ENCODE peak calls at places on chromosomes 3 and 15, in eight cellular contexts. X, S, V, I, B, L, Z and U are unnamed samples.

GRCh38 chr3:101383656-101384055 is 63.3 kb upstream of the IMPG2 start:
- DNase-seq in X (no peak), S (no peak), V (no peak), I (no peak), B (no peak), L (no peak), Z (no peak), U (no peak)

GRCh38 chr3:42980909-42981308 is 1.8 kb downstream of the GASK1A start:
- DNase-seq in X (no peak), S (no peak), V (no peak), I (no peak), B (no peak), L (no peak), Z (no peak), U (no peak)

GRCh38 chr3:167728176-167728575 is 6.5 kb downstream of the PDCD10 start:
- DNase-seq in X (no peak), S (peak; percentile 83), V (no peak), I (no peak), B (peak; percentile 42), L (no peak), Z (no peak), U (peak; percentile 10)

GRCh38 chr15:43168192-43169107 is 16.8 kb upstream of the CCNDBP1 start:
- DNase-seq in X (no peak), S (peak; percentile 24), V (no peak), I (no peak), B (no peak), L (no peak), Z (no peak), U (no peak)

GRCh38 chr15:83457149-83457548 is 10.0 kb downstream of the SH3GL3 start:
- DNase-seq in X (no peak), S (no peak), V (no peak), I (no peak), B (no peak), L (no peak), Z (no peak), U (no peak)

GRCh38 chr3:15601399-15602145 is at the start of the genes BTD and HACL1:
- DNase-seq in X (peak; percentile 98), S (peak; percentile 99), V (peak; percentile 99), I (peak; percentile 99), B (peak; percentile 98), L (peak; percentile 96), Z (peak; percentile 97), U (peak; percentile 98)

GRCh38 chr15:29674661-29675533 is 147.4 kb downstream of the TJP1 start:
- DNase-seq in X (peak; percentile 70), S (no peak), V (no peak), I (no peak), B (no peak), L (peak; percentile 46), Z (peak; percentile 86), U (peak; percentile 19)

GRCh38 chr3:13850161-13850945 is 29.5 kb downstream of the WNT7A start:
- DNase-seq in X (no peak), S (no peak), V (no peak), I (no peak), B (no peak), L (no peak), Z (no peak), U (no peak)

GRCh38 chr3:177521305-177521704 is 324.0 kb upstream of the TBL1XR1 start:
- DNase-seq in X (no peak), S (no peak), V (no peak), I (no peak), B (no peak), L (no peak), Z (peak; percentile 66), U (no peak)

GRCh38 chr3:128382221-128382807 is 84.4 kb downstream of the DNAJB8 start:
- DNase-seq in X (no peak), S (no peak), V (no peak), I (no peak), B (no peak), L (peak; percentile 44), Z (peak; percentile 67), U (peak; percentile 79)

GRCh38 chr3:193262707-193263106 is 21.7 kb downstream of the PLAAT1 start:
- DNase-seq in X (no peak), S (no peak), V (no peak), I (no peak), B (no peak), L (no peak), Z (no peak), U (no peak)

DNA sequence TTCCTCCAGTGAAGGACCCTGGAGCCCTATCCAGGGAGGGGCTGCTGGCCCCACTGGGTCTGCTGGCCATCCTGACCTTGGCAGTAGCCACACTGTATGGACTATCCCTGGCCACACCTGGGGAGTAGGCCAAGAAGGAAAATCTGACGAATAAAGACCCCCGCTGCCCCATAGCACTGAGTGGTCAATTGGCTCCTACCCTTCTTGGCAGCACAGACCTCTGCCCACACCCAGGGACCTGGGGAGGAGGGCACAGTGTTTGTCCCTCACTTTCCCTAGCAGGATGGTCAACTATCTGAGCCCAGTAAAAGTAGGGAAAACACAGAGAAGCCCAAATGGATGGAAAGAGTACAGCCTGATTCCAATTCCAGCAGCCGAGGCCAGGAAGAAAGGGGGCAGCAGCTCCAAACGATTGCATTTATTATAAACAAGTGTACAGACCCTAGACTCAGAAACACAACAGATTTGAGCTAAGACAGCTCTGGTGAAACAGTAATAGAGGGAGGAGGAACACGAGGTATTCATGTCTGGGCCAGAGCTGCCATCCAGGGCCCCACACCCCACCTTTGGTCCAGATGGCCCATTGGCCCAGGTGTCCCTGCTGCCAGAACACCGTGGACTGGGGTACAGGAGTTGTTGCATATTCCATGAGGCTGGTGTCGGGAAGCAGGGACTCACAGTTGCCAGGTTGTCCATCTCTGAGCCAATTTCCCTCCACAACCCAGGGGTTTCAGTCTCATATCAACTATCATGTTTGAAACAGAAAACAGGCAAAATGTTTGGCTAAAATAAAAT is 21.1 kb downstream of the ATRIP start:
- DNase-seq in X (no peak), S (no peak), V (no peak), I (no peak), B (no peak), L (no peak), Z (no peak), U (no peak)
- TF ChIP-seq CTCF in X (no peak), S (no peak), V (no peak), I (no peak), B (no peak), L (no peak), Z (no peak), U (no peak)

GRCh38 chr3:105354429-105354828 is 12.3 kb upstream of the ALCAM start:
- DNase-seq in X (no peak), S (no peak), V (no peak), I (no peak), B (no peak), L (no peak), Z (no peak), U (no peak)

GRCh38 chr3:105355355-105356063 is 11.2 kb upstream of the ALCAM start:
- DNase-seq in X (no peak), S (no peak), V (no peak), I (no peak), B (no peak), L (no peak), Z (no peak), U (no peak)

GRCh38 chr3:105362021-105362665 is 4.6 kb upstream of the ALCAM start:
- DNase-seq in X (no peak), S (no peak), V (no peak), I (no peak), B (no peak), L (no peak), Z (no peak), U (no peak)

GRCh38 chr3:105356988-105357387 is 9.7 kb upstream of the ALCAM start:
- DNase-seq in X (no peak), S (no peak), V (no peak), I (no peak), B (no peak), L (no peak), Z (no peak), U (no peak)

GRCh38 chr3:105359098-105359762 is 7.5 kb upstream of the ALCAM start:
- DNase-seq in X (no peak), S (peak; percentile 68), V (no peak), I (no peak), B (no peak), L (no peak), Z (no peak), U (no peak)
- H3K27ac ChIP-seq in X (no peak overlapping the region), S (peak overlapping the region; percentile 91), V (no peak overlapping the region), I (no peak overlapping the region), B (peak overlapping the region; percentile 57), L (no peak overlapping the region), Z (no peak overlapping the region), U (no peak overlapping the region)

GRCh38 chr3:123696796-123697195 is 111.9 kb upstream of the HACD2 start:
- DNase-seq in X (no peak), S (no peak), V (no peak), I (no peak), B (no peak), L (no peak), Z (no peak), U (no peak)

GRCh38 chr3:123694377-123695147 is 109.7 kb upstream of the HACD2 start:
- DNase-seq in X (no peak), S (no peak), V (no peak), I (no peak), B (no peak), L (no peak), Z (no peak), U (no peak)

GRCh38 chr3:123695152-123695551 is 110.3 kb upstream of the HACD2 start:
- DNase-seq in X (no peak), S (no peak), V (no peak), I (no peak), B (no peak), L (no peak), Z (no peak), U (no peak)

GRCh38 chr3:123693584-123693983 is 108.7 kb upstream of the HACD2 start:
- DNase-seq in X (no peak), S (no peak), V (no peak), I (no peak), B (no peak), L (no peak), Z (no peak), U (no peak)

GRCh38 chr3:123695731-123696640 is 111.1 kb upstream of the HACD2 start:
- DNase-seq in X (no peak), S (no peak), V (no peak), I (no peak), B (no peak), L (no peak), Z (no peak), U (peak; percentile 48)
- H3K4me3 ChIP-seq in X (peak overlapping the region; percentile 74), S (no peak overlapping the region), V (no peak overlapping the region), I (no peak overlapping the region), B (no peak overlapping the region), L (peak overlapping the region; percentile 56), Z (peak overlapping the region; percentile 9), U (no peak overlapping the region)

DNA sequence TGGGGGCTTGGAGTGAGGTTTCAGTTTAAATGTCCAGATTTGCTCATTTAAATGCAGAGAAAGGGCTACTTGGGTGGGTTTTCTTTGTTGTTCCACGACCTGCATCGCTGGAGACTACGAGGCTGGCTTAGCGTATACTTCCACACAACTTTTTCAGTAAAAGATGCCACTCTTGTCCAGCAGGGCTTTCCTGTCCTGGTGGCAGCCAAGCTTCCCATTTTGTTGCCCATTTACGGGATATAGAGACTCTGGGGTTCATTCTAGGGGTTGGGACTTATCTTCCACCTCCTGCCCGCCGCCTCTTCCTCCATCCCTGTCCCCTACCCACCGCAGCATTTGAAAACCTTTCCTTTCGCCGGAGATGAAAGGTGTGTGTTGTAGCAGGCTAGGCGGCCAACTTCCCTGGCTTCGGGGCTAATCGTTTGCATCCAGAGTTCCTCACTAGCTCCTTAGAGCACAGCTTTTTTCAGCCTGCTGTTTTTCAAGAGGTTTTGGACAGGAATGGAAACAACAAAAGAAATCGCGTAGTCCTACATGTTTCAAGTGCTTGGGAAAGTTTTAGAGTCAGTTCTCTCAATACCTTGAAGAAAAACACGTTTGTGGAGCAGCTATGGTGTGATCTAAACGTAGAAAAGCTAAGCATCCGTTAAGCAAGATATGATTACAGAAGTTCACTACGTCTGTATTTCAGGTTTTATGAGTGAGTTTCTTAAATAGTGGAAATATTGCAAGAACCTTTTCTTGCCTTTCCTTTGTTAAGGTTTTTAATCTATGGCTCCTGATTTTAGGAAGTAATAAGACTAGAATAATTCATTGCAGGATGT is 843 bp downstream of the CHRNA5 start:
- DNase-seq in X (no peak), S (no peak), V (no peak), I (no peak), B (no peak), L (no peak), Z (peak; percentile 44), U (no peak)
- TF ChIP-seq CTCF in X (no peak), S (peak; percentile 57), V (no peak), I (no peak), B (peak; percentile 35), L (no peak), Z (no peak), U (no peak)